ENCODE peak calls at places on chromosomes 2 and 18, in eight cellular contexts. V is cardiac muscle cell, F is tibial artery, N is prostate gland, K is hepatocyte, C is transverse colon, H is colonic mucosa, G is HCT116. E is an unnamed sample. For H3K27me3 and H3K9me3, the result is how much of the 10 kb centered on the place peaks cover.

GRCh38 chr2:113156278-113157107 is 17.3 kb upstream of the PSD4 start:
- DNase-seq in F (no peak), H (peak), G (peak), V (no peak), C (no peak), N (no peak), K (no peak), E (no peak)

GRCh38 chr2:132448771-132449170 is 32.2 kb downstream of the GPR39 start:
- DNase-seq in C (peak), H (peak), K (peak), N (no peak), V (peak), F (no peak), G (no peak), E (no peak)

GRCh38 chr18:75489493-75490190 is 62.1 kb upstream of the SMIM21 start:
- DNase-seq in N (no peak), C (no peak), K (peak), V (no peak), H (no peak), F (no peak), G (peak), E (peak)

GRCh38 chr18:45916302-45916701 is 50.8 kb downstream of the EPG5 start:
- DNase-seq in F (no peak), H (no peak), C (no peak), K (peak), N (no peak), V (no peak), G (no peak), E (no peak)

GRCh38 chr2:239979243-239980023 is 45.7 kb downstream of the NDUFA10 start:
- DNase-seq in F (no peak), N (no peak), G (no peak), V (peak), H (no peak), K (peak), C (no peak), E (no peak)

GRCh38 chr18:2433366-2433765 is 137.9 kb downstream of the METTL4 start:
- DNase-seq in K (no peak), N (no peak), H (no peak), C (no peak), V (no peak), F (no peak), G (no peak), E (no peak)

GRCh38 chr18:47731276-47731675 is 199.2 kb downstream of the SMAD2 start:
- DNase-seq in C (no peak), V (no peak), H (no peak), N (no peak), F (peak), G (no peak), K (no peak), E (no peak)

GRCh38 chr2:43831438-43832294 is 7.0 kb downstream of the ABCG5 start:
- DNase-seq in G (no peak), C (no peak), H (no peak), V (peak), F (no peak), N (no peak), K (no peak), E (no peak)

GRCh38 chr2:66840321-66841014 is 405.5 kb downstream of the MEIS1 start:
- DNase-seq in H (no peak), K (peak), G (no peak), C (no peak), F (no peak), N (no peak), V (no peak), E (no peak)

DNA sequence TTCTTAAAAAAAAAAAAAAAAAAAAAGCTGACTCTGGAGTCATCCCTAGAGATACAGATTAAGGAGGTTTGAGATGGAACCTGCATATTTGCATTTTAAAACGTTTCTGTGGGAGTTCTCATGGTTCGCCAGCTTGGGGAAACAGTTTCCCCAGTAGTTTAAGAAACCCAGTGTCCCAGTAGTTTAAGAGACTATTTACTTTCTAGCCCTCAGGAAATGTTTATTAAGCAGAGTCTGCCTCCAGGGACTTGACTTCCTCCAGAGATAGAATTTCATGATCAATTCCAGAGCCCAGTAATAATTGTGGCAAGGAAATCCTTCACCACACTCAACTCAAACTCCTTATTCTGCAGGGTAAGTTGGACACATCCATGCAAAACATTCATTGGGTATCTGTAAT is 39.1 kb downstream of the DIPK1C start:
- DNase-seq in V (no peak), F (no peak), C (no peak), G (no peak), H (no peak), N (no peak), K (no peak), E (no peak)
- H3K27me3 ChIP-seq in V (under half), F (under half), C (under half), G (half or more), H (under half), N (under half), K (under half), E (under half)

GRCh38 chr2:9951272-9951521 is 296 bp upstream of the GRHL1 start:
- DNase-seq in G (no peak), F (no peak), K (no peak), H (no peak), V (no peak), C (no peak), N (no peak), E (no peak)

GRCh38 chr2:9952856-9953503 is 1.5 kb downstream of the GRHL1 start:
- DNase-seq in F (no peak), G (no peak), V (no peak), N (no peak), K (no peak), H (no peak), C (no peak), E (no peak)

GRCh38 chr2:9950521-9951271 is 797 bp upstream of the GRHL1 start:
- DNase-seq in G (no peak), F (no peak), N (no peak), V (peak), C (peak), H (peak), K (peak), E (no peak)

GRCh38 chr2:9951522-9952285 is at the start of gene GRHL1:
- DNase-seq in C (peak), H (peak), N (peak), V (peak), F (peak), K (peak), G (peak), E (peak)

DNA sequence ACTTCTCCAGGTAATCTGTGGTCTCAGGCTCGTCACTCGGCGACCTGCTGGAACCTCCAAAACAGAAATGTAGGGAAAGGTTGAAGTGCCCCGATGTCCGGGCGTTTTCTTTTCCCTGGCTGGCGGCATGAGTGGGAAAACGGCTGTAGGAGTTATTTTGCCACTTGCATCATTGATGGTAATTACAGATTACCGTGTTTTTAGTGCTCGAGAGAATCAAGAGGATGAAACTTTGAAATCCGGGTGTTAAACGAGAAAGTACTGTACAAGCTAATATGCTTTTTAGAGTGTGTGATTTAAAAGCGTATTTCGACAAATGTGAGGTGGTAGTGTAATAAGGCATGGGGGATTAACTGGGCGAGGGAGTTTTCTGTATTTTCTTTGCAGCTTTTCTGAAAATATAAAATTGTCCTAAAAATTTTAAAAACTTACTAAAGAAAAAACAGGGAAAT is 819 bp downstream of the GRHL1 start:
- DNase-seq in K (no peak), G (no peak), C (no peak), N (no peak), F (no peak), H (no peak), V (no peak), E (no peak)
- H3K4me3 ChIP-seq in K (peak), G (peak), C (peak), N (peak), F (peak), H (peak), V (peak), E (peak)

GRCh38 chr18:35306588-35307250 is 16.7 kb upstream of the ZSCAN30 start:
- DNase-seq in H (no peak), V (no peak), F (no peak), C (no peak), K (no peak), N (no peak), G (no peak), E (no peak)

DNA sequence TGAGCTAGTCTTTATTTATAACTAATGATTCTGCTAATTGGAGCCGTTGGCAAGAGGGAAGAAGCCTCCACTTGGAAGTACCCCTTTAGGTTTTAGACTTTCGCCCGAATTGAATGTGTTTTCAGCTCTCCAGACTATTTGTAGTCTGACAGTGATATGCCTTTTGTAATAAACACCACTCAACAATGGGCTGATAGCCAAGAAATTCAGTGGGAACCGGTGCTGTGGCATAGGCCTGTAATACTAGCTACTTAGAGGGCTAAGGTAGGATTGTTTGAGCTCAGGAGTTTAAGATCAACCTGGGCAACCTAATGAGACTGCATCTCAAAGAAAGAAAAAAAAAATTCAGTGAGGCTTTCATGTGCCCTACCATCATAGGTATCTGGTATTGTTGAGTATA is 13.6 kb upstream of the ZSCAN30 start:
- DNase-seq in V (no peak), K (no peak), N (no peak), G (no peak), F (no peak), C (no peak), H (no peak), E (no peak)
- H3K9me3 ChIP-seq in V (under half), K (half or more), N (under half), G (under half), F (half or more), C (half or more), H (under half), E (half or more)

GRCh38 chr2:104853926-104854506 is at the start of gene POU3F3:
- DNase-seq in V (peak), K (peak), F (peak), C (peak), N (no peak), G (no peak), H (peak), E (peak)
- H3K27me3 ChIP-seq in V (half or more), K (half or more), F (half or more), C (half or more), N (half or more), G (under half), H (half or more), E (half or more)

GRCh38 chr18:21330122-21330701 is 88.2 kb downstream of the GREB1L start:
- DNase-seq in F (no peak), G (peak), H (peak), K (peak), V (peak), C (no peak), N (no peak), E (peak)
- H3K4me3 ChIP-seq in F (no peak), G (peak), H (no peak), K (no peak), V (no peak), C (no peak), N (no peak), E (no peak)

DNA sequence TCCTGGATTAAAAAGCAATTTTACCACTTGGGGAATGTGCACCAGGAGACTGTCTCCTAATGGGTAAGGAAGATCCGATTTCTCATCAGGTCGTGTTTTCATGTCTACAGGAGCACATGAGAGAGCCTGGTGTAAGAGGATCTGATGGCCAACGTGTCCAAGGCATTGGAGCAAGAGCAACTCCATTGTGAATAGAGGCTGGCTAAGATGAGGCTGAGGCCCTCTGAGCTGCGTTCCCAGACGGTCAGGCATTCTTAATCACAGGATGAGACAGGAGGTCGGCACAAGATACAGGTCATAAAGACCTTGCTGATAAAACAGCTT is 25.8 kb downstream of the SLC66A2 start:
- DNase-seq in H (no peak), G (no peak), F (peak), C (no peak), K (no peak), N (no peak), V (no peak), E (no peak)
- H3K9me3 ChIP-seq in H (under half), G (under half), F (under half), C (under half), K (under half), N (under half), V (under half), E (under half)

DNA sequence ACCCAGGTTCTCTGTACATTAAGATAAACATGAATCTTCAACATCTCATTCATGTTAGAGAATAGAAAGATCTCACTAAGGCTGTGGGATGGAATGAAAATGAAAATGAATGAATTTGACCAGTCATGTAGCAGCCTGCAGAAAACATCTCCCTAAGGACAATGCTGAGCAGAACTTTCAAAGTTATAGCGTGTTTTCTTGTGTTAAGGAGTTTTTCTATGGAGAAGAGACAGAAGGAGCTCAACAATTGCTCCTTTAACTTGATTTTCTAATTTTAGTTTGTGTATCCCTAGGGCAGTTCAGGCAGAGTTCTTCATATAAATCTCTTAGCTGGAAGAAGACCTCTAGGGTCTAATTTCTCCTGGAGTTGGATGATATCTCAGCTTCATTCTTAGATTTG is 45.2 kb upstream of the PDCL3 start:
- DNase-seq in G (no peak), V (no peak), N (no peak), C (no peak), H (no peak), F (no peak), K (no peak), E (no peak)
- H3K27me3 ChIP-seq in G (under half), V (under half), N (under half), C (under half), H (under half), F (under half), K (under half), E (under half)

DNA sequence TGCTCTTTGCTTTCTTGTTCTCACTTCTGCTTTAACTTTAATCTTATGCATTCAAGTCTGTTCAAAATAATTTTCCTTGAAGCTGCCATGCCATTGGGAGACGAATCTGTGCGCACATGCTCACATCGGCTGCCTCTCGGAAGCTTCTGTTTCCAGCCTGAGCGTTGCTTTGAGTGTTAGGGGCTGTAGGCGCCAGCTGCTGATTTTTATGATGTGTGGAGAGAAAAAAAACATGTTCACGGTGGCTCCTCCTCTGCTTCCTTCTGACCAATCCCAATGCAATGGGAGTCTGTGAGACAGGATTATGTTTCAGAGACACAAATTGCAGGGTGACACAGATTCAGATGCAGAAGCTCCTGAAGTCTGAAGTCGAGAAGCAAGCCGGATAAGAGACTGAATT is at the start of gene MC4R:
- DNase-seq in F (no peak), C (peak), K (peak), N (no peak), V (peak), H (peak), G (peak), E (peak)
- H3K4me3 ChIP-seq in F (no peak), C (no peak), K (no peak), N (no peak), V (peak), H (no peak), G (peak), E (no peak)

GRCh38 chr2:234136461-234136860 is 86.0 kb downstream of the SPP2 start:
- DNase-seq in F (no peak), K (peak), H (no peak), G (no peak), V (no peak), C (no peak), N (no peak), E (no peak)
- H3K9me3 ChIP-seq in F (under half), K (under half), H (under half), G (under half), V (under half), C (under half), N (under half), E (under half)

DNA sequence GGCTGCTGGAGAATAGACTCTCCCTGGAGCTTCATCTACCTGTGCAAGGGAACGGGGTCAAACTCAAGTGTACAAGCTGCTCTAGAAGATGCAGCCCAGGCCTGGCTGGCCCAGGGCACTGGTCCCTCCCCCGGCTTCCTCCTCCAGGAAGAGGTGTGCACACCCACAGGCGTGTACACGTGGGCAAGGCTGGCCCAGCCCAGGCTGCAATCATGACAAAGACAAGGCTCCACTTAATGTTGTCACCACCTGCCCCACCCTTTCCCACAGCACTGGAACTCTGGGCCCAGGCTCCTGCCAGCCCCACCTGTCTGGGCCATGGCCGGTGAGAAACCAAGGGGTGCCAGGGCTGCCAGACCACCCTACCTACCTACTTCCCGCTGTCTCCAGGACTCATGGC is 29.6 kb upstream of the ALPP start:
- DNase-seq in H (peak), V (no peak), C (peak), N (no peak), G (peak), F (peak), K (no peak), E (no peak)
- H3K27me3 ChIP-seq in H (under half), V (half or more), C (under half), N (under half), G (under half), F (under half), K (under half), E (under half)